ENCODE peak calls at places on chromosomes 1 and 21, in eight cellular contexts. One of them, this sample, is unnamed.

GRCh38 chr1:40987439-40988276 is 8.2 kb downstream of the CTPS1 start:
- DNase-seq in activated CD4-positive, alpha-beta T cell treated with anti-CD3 and anti-CD28 coated beads for 36 hours: no peak
- DNase-seq in mucosa of gallbladder: no peak
- DNase-seq in aorta: no peak
- DNase-seq in kidney epithelial cell: no peak
- DNase-seq in fibroblast of villous mesenchyme: no peak
- DNase-seq in OCI-M1: no peak
- DNase-seq in NCI-H774: no peak
- DNase-seq in this sample: no peak

GRCh38 chr1:61224609-61225008 is 142.2 kb downstream of the NFIA start:
- DNase-seq in OCI-M1: no peak
- DNase-seq in mucosa of gallbladder: no peak
- DNase-seq in fibroblast of villous mesenchyme: no peak
- DNase-seq in kidney epithelial cell: no peak
- DNase-seq in aorta: no peak
- DNase-seq in activated CD4-positive, alpha-beta T cell treated with anti-CD3 and anti-CD28 coated beads for 36 hours: no peak
- DNase-seq in NCI-H774: no peak
- DNase-seq in this sample: no peak

GRCh38 chr1:8302181-8302681 is 15.7 kb upstream of the SLC45A1 start:
- DNase-seq in activated CD4-positive, alpha-beta T cell treated with anti-CD3 and anti-CD28 coated beads for 36 hours: no peak
- DNase-seq in OCI-M1: no peak
- DNase-seq in kidney epithelial cell: no peak
- DNase-seq in mucosa of gallbladder: no peak
- DNase-seq in fibroblast of villous mesenchyme: peak
- DNase-seq in NCI-H774: no peak
- DNase-seq in aorta: no peak
- DNase-seq in this sample: no peak

GRCh38 chr1:18794561-18794960 is 64.9 kb downstream of the TAS1R2 start:
- DNase-seq in NCI-H774: no peak
- DNase-seq in activated CD4-positive, alpha-beta T cell treated with anti-CD3 and anti-CD28 coated beads for 36 hours: no peak
- DNase-seq in aorta: peak
- DNase-seq in mucosa of gallbladder: no peak
- DNase-seq in OCI-M1: no peak
- DNase-seq in fibroblast of villous mesenchyme: no peak
- DNase-seq in kidney epithelial cell: no peak
- DNase-seq in this sample: no peak

GRCh38 chr1:203045821-203046594 is 19.7 kb downstream of the PPFIA4 start:
- DNase-seq in aorta: peak
- DNase-seq in OCI-M1: no peak
- DNase-seq in fibroblast of villous mesenchyme: peak
- DNase-seq in kidney epithelial cell: no peak
- DNase-seq in activated CD4-positive, alpha-beta T cell treated with anti-CD3 and anti-CD28 coated beads for 36 hours: no peak
- DNase-seq in mucosa of gallbladder: no peak
- DNase-seq in NCI-H774: no peak
- DNase-seq in this sample: no peak

GRCh38 chr1:168050880-168051279 is 85.8 kb downstream of the GPR161 start:
- DNase-seq in fibroblast of villous mesenchyme: no peak
- DNase-seq in activated CD4-positive, alpha-beta T cell treated with anti-CD3 and anti-CD28 coated beads for 36 hours: no peak
- DNase-seq in mucosa of gallbladder: no peak
- DNase-seq in aorta: no peak
- DNase-seq in OCI-M1: no peak
- DNase-seq in NCI-H774: no peak
- DNase-seq in kidney epithelial cell: no peak
- DNase-seq in this sample: no peak

GRCh38 chr1:210883821-210884220 is 250.1 kb downstream of the KCNH1 start:
- DNase-seq in fibroblast of villous mesenchyme: peak
- DNase-seq in kidney epithelial cell: peak
- DNase-seq in OCI-M1: no peak
- DNase-seq in NCI-H774: no peak
- DNase-seq in activated CD4-positive, alpha-beta T cell treated with anti-CD3 and anti-CD28 coated beads for 36 hours: no peak
- DNase-seq in mucosa of gallbladder: no peak
- DNase-seq in aorta: no peak
- DNase-seq in this sample: no peak

GRCh38 chr1:29437946-29438345 is 201.6 kb downstream of the PTPRU start:
- DNase-seq in NCI-H774: no peak
- DNase-seq in fibroblast of villous mesenchyme: no peak
- DNase-seq in aorta: peak
- DNase-seq in kidney epithelial cell: no peak
- DNase-seq in OCI-M1: no peak
- DNase-seq in mucosa of gallbladder: no peak
- DNase-seq in activated CD4-positive, alpha-beta T cell treated with anti-CD3 and anti-CD28 coated beads for 36 hours: no peak
- DNase-seq in this sample: no peak

GRCh38 chr1:183630748-183631147 is 4.8 kb downstream of the ARPC5 start:
- DNase-seq in NCI-H774: no peak
- DNase-seq in aorta: no peak
- DNase-seq in fibroblast of villous mesenchyme: no peak
- DNase-seq in kidney epithelial cell: no peak
- DNase-seq in activated CD4-positive, alpha-beta T cell treated with anti-CD3 and anti-CD28 coated beads for 36 hours: no peak
- DNase-seq in mucosa of gallbladder: no peak
- DNase-seq in OCI-M1: no peak
- DNase-seq in this sample: no peak

GRCh38 chr1:10050611-10051010 is 17.9 kb downstream of the UBE4B start:
- DNase-seq in kidney epithelial cell: no peak
- DNase-seq in aorta: no peak
- DNase-seq in mucosa of gallbladder: no peak
- DNase-seq in activated CD4-positive, alpha-beta T cell treated with anti-CD3 and anti-CD28 coated beads for 36 hours: no peak
- DNase-seq in OCI-M1: no peak
- DNase-seq in fibroblast of villous mesenchyme: no peak
- DNase-seq in NCI-H774: no peak
- DNase-seq in this sample: no peak

GRCh38 chr21:45995686-45996179 is 14.2 kb downstream of the COL6A1 start:
- DNase-seq in NCI-H774: no peak
- DNase-seq in activated CD4-positive, alpha-beta T cell treated with anti-CD3 and anti-CD28 coated beads for 36 hours: peak
- DNase-seq in fibroblast of villous mesenchyme: no peak
- DNase-seq in mucosa of gallbladder: no peak
- DNase-seq in OCI-M1: no peak
- DNase-seq in aorta: peak
- DNase-seq in kidney epithelial cell: no peak
- DNase-seq in this sample: no peak

GRCh38 chr1:18948913-18949688 is 7.4 kb downstream of the IFFO2 start:
- DNase-seq in mucosa of gallbladder: peak
- DNase-seq in aorta: peak
- DNase-seq in OCI-M1: no peak
- DNase-seq in fibroblast of villous mesenchyme: peak
- DNase-seq in kidney epithelial cell: no peak
- DNase-seq in activated CD4-positive, alpha-beta T cell treated with anti-CD3 and anti-CD28 coated beads for 36 hours: no peak
- DNase-seq in NCI-H774: no peak
- DNase-seq in this sample: no peak

GRCh38 chr1:899636-900317 is 23.9 kb upstream of the SAMD11 start:
- DNase-seq in activated CD4-positive, alpha-beta T cell treated with anti-CD3 and anti-CD28 coated beads for 36 hours: no peak
- DNase-seq in fibroblast of villous mesenchyme: no peak
- DNase-seq in NCI-H774: no peak
- DNase-seq in OCI-M1: no peak
- DNase-seq in kidney epithelial cell: no peak
- DNase-seq in mucosa of gallbladder: no peak
- DNase-seq in aorta: no peak
- DNase-seq in this sample: no peak

GRCh38 chr21:34115160-34115559 is 41.8 kb downstream of the MRPS6 start:
- DNase-seq in fibroblast of villous mesenchyme: no peak
- DNase-seq in kidney epithelial cell: no peak
- DNase-seq in NCI-H774: no peak
- DNase-seq in OCI-M1: no peak
- DNase-seq in aorta: no peak
- DNase-seq in mucosa of gallbladder: no peak
- DNase-seq in activated CD4-positive, alpha-beta T cell treated with anti-CD3 and anti-CD28 coated beads for 36 hours: no peak
- DNase-seq in this sample: no peak

GRCh38 chr1:201758508-201759050 is 70.4 kb upstream of the IPO9 start:
- DNase-seq in OCI-M1: no peak
- DNase-seq in aorta: no peak
- DNase-seq in mucosa of gallbladder: no peak
- DNase-seq in kidney epithelial cell: no peak
- DNase-seq in activated CD4-positive, alpha-beta T cell treated with anti-CD3 and anti-CD28 coated beads for 36 hours: no peak
- DNase-seq in NCI-H774: no peak
- DNase-seq in fibroblast of villous mesenchyme: no peak
- DNase-seq in this sample: no peak

GRCh38 chr1:117886101-117886795 is 43.2 kb downstream of the GDAP2 start:
- DNase-seq in NCI-H774: no peak
- DNase-seq in mucosa of gallbladder: no peak
- DNase-seq in OCI-M1: no peak
- DNase-seq in aorta: no peak
- DNase-seq in activated CD4-positive, alpha-beta T cell treated with anti-CD3 and anti-CD28 coated beads for 36 hours: no peak
- DNase-seq in kidney epithelial cell: no peak
- DNase-seq in fibroblast of villous mesenchyme: peak
- DNase-seq in this sample: no peak

GRCh38 chr1:175197536-175197935 is 5.0 kb upstream of the KIAA0040 start:
- DNase-seq in activated CD4-positive, alpha-beta T cell treated with anti-CD3 and anti-CD28 coated beads for 36 hours: no peak
- DNase-seq in mucosa of gallbladder: no peak
- DNase-seq in NCI-H774: no peak
- DNase-seq in fibroblast of villous mesenchyme: no peak
- DNase-seq in aorta: no peak
- DNase-seq in kidney epithelial cell: peak
- DNase-seq in OCI-M1: peak
- DNase-seq in this sample: no peak

GRCh38 chr1:224201336-224201735 is 18.3 kb downstream of the DEGS1 start:
- DNase-seq in activated CD4-positive, alpha-beta T cell treated with anti-CD3 and anti-CD28 coated beads for 36 hours: no peak
- DNase-seq in OCI-M1: no peak
- DNase-seq in mucosa of gallbladder: no peak
- DNase-seq in kidney epithelial cell: no peak
- DNase-seq in NCI-H774: no peak
- DNase-seq in aorta: no peak
- DNase-seq in fibroblast of villous mesenchyme: no peak
- DNase-seq in this sample: no peak

GRCh38 chr1:170545476-170545875 is 13.5 kb downstream of the GORAB start:
- DNase-seq in aorta: no peak
- DNase-seq in activated CD4-positive, alpha-beta T cell treated with anti-CD3 and anti-CD28 coated beads for 36 hours: no peak
- DNase-seq in NCI-H774: no peak
- DNase-seq in kidney epithelial cell: no peak
- DNase-seq in mucosa of gallbladder: no peak
- DNase-seq in fibroblast of villous mesenchyme: peak
- DNase-seq in OCI-M1: no peak
- DNase-seq in this sample: no peak

GRCh38 chr1:220786337-220787068 is at the start of gene MTARC1:
- DNase-seq in kidney epithelial cell: no peak
- DNase-seq in fibroblast of villous mesenchyme: peak
- DNase-seq in NCI-H774: peak
- DNase-seq in mucosa of gallbladder: peak
- DNase-seq in activated CD4-positive, alpha-beta T cell treated with anti-CD3 and anti-CD28 coated beads for 36 hours: peak
- DNase-seq in OCI-M1: no peak
- DNase-seq in aorta: peak
- DNase-seq in this sample: no peak

GRCh38 chr1:229093546-229094336 is 177.2 kb upstream of the RAB4A start:
- DNase-seq in mucosa of gallbladder: peak
- DNase-seq in OCI-M1: no peak
- DNase-seq in aorta: no peak
- DNase-seq in NCI-H774: peak
- DNase-seq in fibroblast of villous mesenchyme: no peak
- DNase-seq in kidney epithelial cell: no peak
- DNase-seq in activated CD4-positive, alpha-beta T cell treated with anti-CD3 and anti-CD28 coated beads for 36 hours: no peak
- DNase-seq in this sample: no peak

GRCh38 chr1:16245476-16246196 is 8.7 kb upstream of the CPLANE2 start:
- DNase-seq in mucosa of gallbladder: no peak
- DNase-seq in activated CD4-positive, alpha-beta T cell treated with anti-CD3 and anti-CD28 coated beads for 36 hours: no peak
- DNase-seq in OCI-M1: no peak
- DNase-seq in kidney epithelial cell: no peak
- DNase-seq in NCI-H774: no peak
- DNase-seq in fibroblast of villous mesenchyme: no peak
- DNase-seq in aorta: peak
- DNase-seq in this sample: no peak

GRCh38 chr1:12617511-12617900 is 504 bp downstream of the DHRS3 start:
- DNase-seq in NCI-H774: no peak
- DNase-seq in fibroblast of villous mesenchyme: peak
- DNase-seq in OCI-M1: no peak
- DNase-seq in kidney epithelial cell: no peak
- DNase-seq in mucosa of gallbladder: no peak
- DNase-seq in aorta: peak
- DNase-seq in activated CD4-positive, alpha-beta T cell treated with anti-CD3 and anti-CD28 coated beads for 36 hours: peak
- DNase-seq in this sample: no peak

GRCh38 chr1:2133039-2133878 is 61.3 kb downstream of the FAAP20 start:
- DNase-seq in kidney epithelial cell: peak
- DNase-seq in NCI-H774: peak
- DNase-seq in activated CD4-positive, alpha-beta T cell treated with anti-CD3 and anti-CD28 coated beads for 36 hours: peak
- DNase-seq in aorta: peak
- DNase-seq in OCI-M1: peak
- DNase-seq in fibroblast of villous mesenchyme: peak
- DNase-seq in mucosa of gallbladder: peak
- DNase-seq in this sample: peak

GRCh38 chr1:107925565-107925964 is 39.4 kb downstream of the VAV3 start:
- DNase-seq in activated CD4-positive, alpha-beta T cell treated with anti-CD3 and anti-CD28 coated beads for 36 hours: no peak
- DNase-seq in aorta: no peak
- DNase-seq in kidney epithelial cell: no peak
- DNase-seq in OCI-M1: no peak
- DNase-seq in mucosa of gallbladder: no peak
- DNase-seq in NCI-H774: no peak
- DNase-seq in fibroblast of villous mesenchyme: no peak
- DNase-seq in this sample: no peak

GRCh38 chr1:229597877-229598276 is 28.0 kb downstream of the TAF5L start:
- DNase-seq in NCI-H774: no peak
- DNase-seq in fibroblast of villous mesenchyme: peak
- DNase-seq in kidney epithelial cell: no peak
- DNase-seq in activated CD4-positive, alpha-beta T cell treated with anti-CD3 and anti-CD28 coated beads for 36 hours: no peak
- DNase-seq in aorta: no peak
- DNase-seq in OCI-M1: no peak
- DNase-seq in mucosa of gallbladder: no peak
- DNase-seq in this sample: no peak

GRCh38 chr1:40855513-40855912 is 6.7 kb downstream of the CITED4 start:
- DNase-seq in OCI-M1: peak
- DNase-seq in NCI-H774: no peak
- DNase-seq in fibroblast of villous mesenchyme: no peak
- DNase-seq in mucosa of gallbladder: no peak
- DNase-seq in activated CD4-positive, alpha-beta T cell treated with anti-CD3 and anti-CD28 coated beads for 36 hours: peak
- DNase-seq in kidney epithelial cell: no peak
- DNase-seq in aorta: no peak
- DNase-seq in this sample: peak

GRCh38 chr1:208302702-208303101 is 58.5 kb upstream of the PLXNA2 start:
- DNase-seq in fibroblast of villous mesenchyme: no peak
- DNase-seq in kidney epithelial cell: no peak
- DNase-seq in aorta: no peak
- DNase-seq in NCI-H774: no peak
- DNase-seq in OCI-M1: no peak
- DNase-seq in activated CD4-positive, alpha-beta T cell treated with anti-CD3 and anti-CD28 coated beads for 36 hours: no peak
- DNase-seq in mucosa of gallbladder: no peak
- DNase-seq in this sample: no peak

GRCh38 chr21:39452207-39452964 is 616 bp downstream of the SH3BGR start:
- DNase-seq in kidney epithelial cell: no peak
- DNase-seq in fibroblast of villous mesenchyme: peak
- DNase-seq in mucosa of gallbladder: no peak
- DNase-seq in NCI-H774: no peak
- DNase-seq in activated CD4-positive, alpha-beta T cell treated with anti-CD3 and anti-CD28 coated beads for 36 hours: no peak
- DNase-seq in aorta: no peak
- DNase-seq in OCI-M1: peak
- DNase-seq in this sample: no peak

GRCh38 chr1:44941424-44942324 is 44.7 kb downstream of the EIF2B3 start:
- DNase-seq in activated CD4-positive, alpha-beta T cell treated with anti-CD3 and anti-CD28 coated beads for 36 hours: peak
- DNase-seq in NCI-H774: no peak
- DNase-seq in OCI-M1: no peak
- DNase-seq in aorta: no peak
- DNase-seq in kidney epithelial cell: no peak
- DNase-seq in fibroblast of villous mesenchyme: no peak
- DNase-seq in mucosa of gallbladder: no peak
- DNase-seq in this sample: no peak

GRCh38 chr1:222788328-222789156 is 26.3 kb upstream of the DISP1 start:
- DNase-seq in NCI-H774: no peak
- DNase-seq in OCI-M1: no peak
- DNase-seq in activated CD4-positive, alpha-beta T cell treated with anti-CD3 and anti-CD28 coated beads for 36 hours: no peak
- DNase-seq in aorta: no peak
- DNase-seq in fibroblast of villous mesenchyme: no peak
- DNase-seq in mucosa of gallbladder: no peak
- DNase-seq in kidney epithelial cell: no peak
- DNase-seq in this sample: no peak

GRCh38 chr21:39315603-39316002 is 2.2 kb upstream of the BRWD1 start:
- DNase-seq in NCI-H774: no peak
- DNase-seq in mucosa of gallbladder: no peak
- DNase-seq in kidney epithelial cell: no peak
- DNase-seq in OCI-M1: no peak
- DNase-seq in fibroblast of villous mesenchyme: no peak
- DNase-seq in activated CD4-positive, alpha-beta T cell treated with anti-CD3 and anti-CD28 coated beads for 36 hours: no peak
- DNase-seq in aorta: no peak
- DNase-seq in this sample: no peak

GRCh38 chr21:34743831-34744230 is 75.0 kb downstream of the CLIC6 start:
- DNase-seq in activated CD4-positive, alpha-beta T cell treated with anti-CD3 and anti-CD28 coated beads for 36 hours: no peak
- DNase-seq in aorta: peak
- DNase-seq in NCI-H774: no peak
- DNase-seq in kidney epithelial cell: no peak
- DNase-seq in OCI-M1: no peak
- DNase-seq in fibroblast of villous mesenchyme: peak
- DNase-seq in mucosa of gallbladder: peak
- DNase-seq in this sample: no peak

GRCh38 chr1:7174980-7175379 is 389.7 kb downstream of the CAMTA1 start:
- DNase-seq in mucosa of gallbladder: no peak
- DNase-seq in kidney epithelial cell: no peak
- DNase-seq in OCI-M1: no peak
- DNase-seq in NCI-H774: no peak
- DNase-seq in activated CD4-positive, alpha-beta T cell treated with anti-CD3 and anti-CD28 coated beads for 36 hours: no peak
- DNase-seq in fibroblast of villous mesenchyme: no peak
- DNase-seq in aorta: no peak
- DNase-seq in this sample: no peak